ENCODE peak calls at places on chromosomes 4 and X, in ten cellular contexts. B is right lobe of liver; S is Karpas-422; J is naive thymus-derived CD4-positive, alpha-beta T cell; F is fibroblast of pulmonary artery; O is cardiac fibroblast; V is MM.1S; U is pancreas; Z is left lung; D is CD4-positive, CD25-positive, alpha-beta regulatory T cell. X is an unnamed sample.

GRCh38 chr4:24547979-24548378 is 36.4 kb downstream of the DHX15 start:
- DNase-seq in O (no peak), D (no peak), S (no peak), B (no peak), Z (no peak), V (no peak), J (no peak), F (no peak), U (no peak), X (no peak)

GRCh38 chr4:16439771-16440170 is 213.5 kb upstream of the TAPT1 start:
- DNase-seq in S (no peak), B (no peak), D (no peak), F (no peak), U (no peak), J (no peak), O (no peak), V (no peak), Z (no peak), X (no peak)

GRCh38 chr4:106875340-106875739 is 160.8 kb downstream of the DKK2 start:
- DNase-seq in F (no peak), B (no peak), S (peak), V (no peak), J (no peak), O (no peak), U (no peak), Z (peak), D (no peak), X (no peak)

GRCh38 chr4:176185068-176185467 is 10.3 kb downstream of the SPATA4 start:
- DNase-seq in O (peak), D (no peak), V (no peak), Z (no peak), S (no peak), B (no peak), U (no peak), F (peak), J (no peak), X (no peak)

GRCh38 chrX:49995021-49995731 is 72.8 kb downstream of the CLCN5 start:
- DNase-seq in Z (no peak), U (no peak), B (no peak), V (no peak), F (peak), J (no peak), D (no peak), S (no peak), O (peak), X (no peak)

GRCh38 chr4:10738826-10739489 is 54.4 kb upstream of the CLNK start:
- DNase-seq in O (peak), F (peak), J (no peak), S (no peak), V (no peak), Z (no peak), D (no peak), U (no peak), B (no peak), X (no peak)

GRCh38 chrX:18753603-18754002 is 46.2 kb downstream of the PPEF1 start:
- DNase-seq in V (peak), B (no peak), U (no peak), O (no peak), J (no peak), S (no peak), F (no peak), Z (no peak), D (no peak), X (no peak)

GRCh38 chrX:41382699-41383645 is 49.0 kb downstream of the DDX3X start:
- DNase-seq in F (peak), D (peak), O (peak), B (no peak), U (no peak), S (no peak), V (no peak), J (peak), Z (no peak), X (peak)

GRCh38 chr4:98838977-98839618 is 89.8 kb downstream of the EIF4E start:
- DNase-seq in O (peak), S (no peak), V (no peak), Z (no peak), F (peak), J (no peak), U (no peak), D (no peak), B (no peak), X (no peak)

GRCh38 chrX:72005046-72005445 is 94.4 kb downstream of the NHSL2 start:
- DNase-seq in F (no peak), J (no peak), D (no peak), U (no peak), Z (no peak), B (no peak), S (no peak), O (no peak), V (no peak), X (no peak)

GRCh38 chr4:1250921-1251772 is 2.2 kb upstream of the CTBP1 start:
- DNase-seq in B (peak), F (no peak), D (no peak), O (no peak), S (no peak), J (no peak), U (peak), Z (peak), V (no peak), X (no peak)

GRCh38 chr4:139214039-139214534 is 37.1 kb upstream of the ELF2 start:
- DNase-seq in S (peak), D (no peak), F (no peak), Z (no peak), O (no peak), U (peak), B (no peak), J (no peak), V (peak), X (no peak)

GRCh38 chrX:133258481-133258880 is 40.3 kb upstream of the TFDP3 start:
- DNase-seq in D (no peak), V (no peak), B (no peak), U (no peak), J (no peak), Z (no peak), S (no peak), F (no peak), O (peak), X (no peak)

GRCh38 chr4:173752610-173753009 is 222.6 kb upstream of the HAND2 start:
- DNase-seq in V (peak), U (peak), Z (peak), F (peak), D (no peak), B (no peak), J (no peak), S (peak), O (peak), X (peak)

GRCh38 chr4:107734120-107734519 is 14.1 kb upstream of the PAPSS1 start:
- DNase-seq in D (no peak), U (no peak), B (no peak), Z (no peak), S (peak), J (no peak), F (no peak), V (no peak), O (no peak), X (no peak)

GRCh38 chr4:68831642-68832041 is 15.8 kb downstream of the UGT2B10 start:
- DNase-seq in O (no peak), J (no peak), B (no peak), Z (no peak), U (no peak), V (no peak), S (no peak), F (no peak), D (no peak), X (no peak)

GRCh38 chr4:164467493-164467892 is 286.4 kb upstream of the SMIM31 start:
- DNase-seq in S (no peak), U (no peak), D (no peak), B (no peak), J (no peak), F (no peak), O (no peak), V (no peak), Z (no peak), X (no peak)

GRCh38 chr4:37453004-37453360 is 208.4 kb downstream of the NWD2 start:
- DNase-seq in U (peak), J (peak), V (peak), F (peak), D (peak), Z (no peak), S (peak), O (peak), B (no peak), X (peak)

GRCh38 chr4:7304436-7304835 is 112.1 kb downstream of the SORCS2 start:
- DNase-seq in J (no peak), V (no peak), U (no peak), Z (peak), S (no peak), O (no peak), F (no peak), B (no peak), D (no peak), X (no peak)

GRCh38 chr4:2249526-2249991 is 7.6 kb upstream of the HAUS3 start:
- DNase-seq in F (no peak), Z (no peak), U (peak), S (no peak), J (no peak), B (no peak), D (no peak), O (no peak), V (no peak), X (no peak)

GRCh38 chr4:114250439-114250891 is 271.0 kb upstream of the ARSJ start:
- DNase-seq in V (no peak), J (no peak), F (peak), D (no peak), Z (no peak), U (no peak), B (no peak), O (peak), S (no peak), X (no peak)

GRCh38 chrX:72111011-72111708 is 20.6 kb downstream of the RTL5 start:
- DNase-seq in J (no peak), S (no peak), O (no peak), B (no peak), U (no peak), F (no peak), D (no peak), Z (no peak), V (no peak), X (no peak)

GRCh38 chrX:87392369-87392768 is 125.2 kb upstream of the KLHL4 start:
- DNase-seq in F (no peak), B (no peak), D (no peak), S (no peak), O (no peak), Z (no peak), U (no peak), J (no peak), V (no peak), X (no peak)

GRCh38 chrX:119488749-119489148 is 20.5 kb downstream of the SLC25A5 start:
- DNase-seq in D (peak), S (peak), J (no peak), O (peak), F (peak), Z (no peak), U (peak), B (no peak), V (peak), X (no peak)

GRCh38 chr4:147866532-147867271 is 134.8 kb downstream of the ARHGAP10 start:
- DNase-seq in V (peak), U (peak), B (peak), F (peak), Z (peak), S (peak), O (peak), J (peak), D (peak), X (peak)

GRCh38 chr4:56040842-56041241 is 92.1 kb downstream of the CEP135 start:
- DNase-seq in B (no peak), O (no peak), Z (no peak), J (no peak), D (no peak), V (no peak), U (no peak), F (no peak), S (peak), X (no peak)

GRCh38 chrX:21802054-21802660 is 37.3 kb upstream of the MBTPS2 start:
- DNase-seq in J (no peak), S (no peak), Z (no peak), D (no peak), V (no peak), O (no peak), B (no peak), F (no peak), U (no peak), X (no peak)

GRCh38 chr4:6470502-6471302 is 1.7 kb downstream of the PPP2R2C start:
- DNase-seq in Z (peak), D (no peak), O (peak), J (no peak), B (no peak), S (no peak), V (no peak), U (peak), F (peak), X (no peak)

GRCh38 chr4:174255790-174256189 is 27.7 kb downstream of the FBXO8 start:
- DNase-seq in J (no peak), Z (peak), F (peak), V (no peak), D (no peak), O (peak), B (no peak), S (no peak), U (no peak), X (no peak)

GRCh38 chrX:148530464-148531077 is 30.2 kb downstream of the AFF2 start:
- DNase-seq in U (no peak), D (no peak), F (peak), B (no peak), O (peak), S (peak), Z (no peak), J (no peak), V (peak), X (peak)

GRCh38 chr4:87118826-87119225 is 101.6 kb downstream of the KLHL8 start:
- DNase-seq in F (peak), B (no peak), Z (no peak), O (peak), J (no peak), D (no peak), S (peak), V (no peak), U (no peak), X (peak)

GRCh38 chr4:182825003-182825402 is 92.2 kb downstream of the DCTD start:
- DNase-seq in Z (no peak), U (no peak), D (no peak), O (no peak), V (no peak), F (no peak), B (no peak), J (no peak), S (no peak), X (no peak)

GRCh38 chrX:40201486-40201885 is 103.7 kb upstream of the BCOR start:
- DNase-seq in B (no peak), S (no peak), Z (no peak), U (no peak), V (peak), O (no peak), J (no peak), F (no peak), D (peak), X (peak)

GRCh38 chrX:109934434-109934833 is 68.5 kb upstream of the TMEM164 start:
- DNase-seq in V (no peak), F (peak), D (no peak), O (peak), Z (no peak), J (no peak), S (no peak), U (no peak), B (no peak), X (no peak)

GRCh38 chr4:148216866-148217814 is 225.1 kb downstream of the NR3C2 start:
- DNase-seq in F (no peak), B (no peak), Z (no peak), D (peak), U (no peak), O (peak), V (peak), J (no peak), S (no peak), X (peak)

GRCh38 chrX:45747905-45748304 is 547.2 kb upstream of the DIPK2B start:
- DNase-seq in V (no peak), B (no peak), O (peak), S (no peak), J (no peak), Z (no peak), U (no peak), F (no peak), D (no peak), X (no peak)

GRCh38 chr4:111697176-111697962 is 447.9 kb upstream of the FAM241A start:
- DNase-seq in S (no peak), B (no peak), V (no peak), O (no peak), D (no peak), U (no peak), J (no peak), F (no peak), Z (no peak), X (no peak)

GRCh38 chr4:185246453-185246852 is 37.1 kb downstream of the SNX25 start:
- DNase-seq in F (no peak), D (no peak), J (no peak), B (no peak), V (no peak), O (peak), S (no peak), Z (no peak), U (no peak), X (no peak)
- H3K4me3 ChIP-seq in F (no peak), D (no peak), J (no peak), B (no peak), V (no peak), O (no peak), S (no peak), Z (no peak), U (no peak), X (no peak)

GRCh38 chrX:138710866-138711331 is 618 bp downstream of the FGF13 start:
- DNase-seq in S (no peak), O (no peak), D (no peak), V (no peak), Z (peak), J (no peak), B (peak), F (no peak), U (no peak), X (no peak)
- H3K4me3 ChIP-seq in S (no peak), O (no peak), D (no peak), V (peak), Z (peak), J (no peak), B (peak), F (no peak), U (no peak), X (no peak)

GRCh38 chrX:153029875-153030274 is 26.4 kb upstream of the PNMA3 start:
- DNase-seq in B (no peak), J (no peak), O (no peak), S (no peak), Z (no peak), V (no peak), F (no peak), D (no peak), U (no peak), X (no peak)

GRCh38 chrX:153029162-153029561 is 27.1 kb upstream of the PNMA3 start:
- DNase-seq in Z (no peak), U (no peak), F (no peak), J (no peak), D (no peak), S (no peak), V (no peak), B (no peak), O (no peak), X (no peak)

GRCh38 chrX:153030801-153031200 is 25.5 kb upstream of the PNMA3 start:
- DNase-seq in B (no peak), Z (no peak), F (no peak), J (no peak), U (no peak), S (no peak), D (no peak), O (no peak), V (no peak), X (no peak)

GRCh38 chrX:153032397-153033118 is 23.7 kb upstream of the PNMA3 start:
- DNase-seq in S (peak), D (peak), V (peak), Z (peak), B (peak), U (peak), J (peak), O (peak), F (peak), X (peak)
- H3K4me3 ChIP-seq in S (peak), D (peak), V (peak), Z (peak), B (peak), U (no peak), J (peak), O (no peak), F (peak), X (peak)

GRCh38 chr4:73381214-73381613 is 22.9 kb upstream of the ALB start:
- DNase-seq in B (no peak), Z (no peak), O (no peak), J (no peak), U (no peak), D (no peak), V (no peak), F (no peak), S (no peak), X (no peak)
- H3K4me3 ChIP-seq in B (no peak), Z (no peak), O (no peak), J (no peak), U (no peak), D (no peak), V (no peak), F (no peak), S (no peak), X (no peak)